ENCODE peak calls at places on chromosome 10, in ten cellular contexts. M is ovary; E is lower lobe of right lung; S is SJSA1; Q is left ventricle myocardium inferior; Y is IMR-90; A is body of pancreas; D is thoracic aorta; U is heart right ventricle; L is CD8-positive, alpha-beta memory T cell. P is an unnamed sample. For H3K4me1, the result is how much of the 10 kb centered on the place peaks cover.

GRCh38 chr10:70477661-70478162 is 855 bp upstream of the PALD1 start:
- DNase-seq in Q (no peak), Y (peak), D (no peak), S (no peak), E (no peak), A (peak), U (peak), M (peak), L (peak), P (no peak)

GRCh38 chr10:70828923-70829322 is 13.2 kb downstream of the SGPL1 start:
- DNase-seq in U (no peak), E (no peak), Q (no peak), Y (no peak), L (no peak), A (no peak), D (no peak), S (no peak), M (no peak), P (no peak)

GRCh38 chr10:24929056-24929544 is 23.3 kb downstream of the PRTFDC1 start:
- DNase-seq in D (no peak), S (no peak), E (no peak), Y (no peak), U (no peak), L (no peak), Q (no peak), A (no peak), M (no peak), P (no peak)

GRCh38 chr10:70354566-70355233 is 27.7 kb downstream of the LRRC20 start:
- DNase-seq in S (no peak), Q (no peak), E (no peak), L (no peak), A (no peak), Y (no peak), D (no peak), U (no peak), M (no peak), P (no peak)

GRCh38 chr10:124339951-124340760 is 78.6 kb downstream of the OAT start:
- DNase-seq in A (no peak), E (no peak), D (no peak), Y (peak), S (peak), U (no peak), M (peak), L (no peak), Q (no peak), P (peak)

GRCh38 chr10:122010405-122011050 is 21.6 kb downstream of the TACC2 start:
- DNase-seq in U (no peak), A (no peak), M (no peak), Y (no peak), D (no peak), E (no peak), Q (no peak), L (no peak), S (no peak), P (no peak)

GRCh38 chr10:80186364-80187012 is 18.8 kb downstream of the ANXA11 start:
- DNase-seq in E (peak), D (no peak), U (peak), M (no peak), L (peak), S (no peak), Q (peak), Y (no peak), A (peak), P (no peak)

GRCh38 chr10:103666109-103666508 is 172.6 kb downstream of the NEURL1 start:
- DNase-seq in M (no peak), U (no peak), L (no peak), Y (peak), A (peak), D (no peak), S (peak), Q (no peak), E (no peak), P (no peak)

GRCh38 chr10:133278577-133279265 is 2.1 kb upstream of the ADAM8 start:
- DNase-seq in Q (peak), U (no peak), D (no peak), M (no peak), S (no peak), L (no peak), A (peak), Y (peak), E (peak), P (peak)

GRCh38 chr10:98028168-98028770 is 2.2 kb downstream of the CRTAC1 start:
- DNase-seq in Q (peak), U (peak), S (no peak), D (no peak), Y (peak), L (peak), A (peak), E (peak), M (no peak), P (no peak)

GRCh38 chr10:13053794-13054462 is 46.0 kb upstream of the OPTN start:
- DNase-seq in A (peak), S (no peak), U (no peak), E (no peak), Q (no peak), D (no peak), L (no peak), M (no peak), Y (no peak), P (no peak)

GRCh38 chr10:43316988-43317387 is 50.1 kb upstream of the RASGEF1A start:
- DNase-seq in M (no peak), S (no peak), Y (no peak), D (no peak), Q (no peak), L (no peak), E (no peak), A (peak), U (no peak), P (no peak)

GRCh38 chr10:24691113-24691512 is 32.6 kb downstream of the ARHGAP21 start:
- DNase-seq in Q (no peak), E (no peak), A (no peak), M (no peak), S (no peak), Y (peak), U (no peak), L (no peak), D (no peak), P (no peak)

GRCh38 chr10:11930342-11930978 is 107.3 kb downstream of the PROSER2 start:
- DNase-seq in U (no peak), Y (no peak), L (no peak), A (no peak), Q (no peak), S (no peak), M (no peak), E (peak), D (no peak), P (no peak)

GRCh38 chr10:44245601-44245938 is 139.3 kb downstream of the CXCL12 start:
- DNase-seq in U (no peak), S (no peak), L (no peak), Y (peak), Q (no peak), A (no peak), M (no peak), D (no peak), E (no peak), P (no peak)

GRCh38 chr10:6423004-6423403 is 157.1 kb downstream of the PRKCQ start:
- DNase-seq in E (no peak), Y (peak), L (no peak), D (no peak), U (no peak), M (no peak), Q (no peak), S (no peak), A (no peak), P (no peak)

GRCh38 chr10:114499630-114500190 is 95.4 kb upstream of the AFAP1L2 start:
- DNase-seq in E (no peak), Y (no peak), S (no peak), L (peak), Q (no peak), U (no peak), D (no peak), A (no peak), M (no peak), P (peak)

GRCh38 chr10:133325761-133326463 is 10.8 kb downstream of the CALY start:
- DNase-seq in E (peak), A (no peak), L (no peak), M (no peak), D (no peak), Q (no peak), Y (no peak), S (no peak), U (no peak), P (peak)

GRCh38 chr10:107516349-107516748 is 351.8 kb upstream of the SORCS1 start:
- DNase-seq in M (no peak), Y (no peak), U (no peak), A (no peak), E (no peak), D (no peak), S (no peak), L (no peak), Q (no peak), P (no peak)

DNA sequence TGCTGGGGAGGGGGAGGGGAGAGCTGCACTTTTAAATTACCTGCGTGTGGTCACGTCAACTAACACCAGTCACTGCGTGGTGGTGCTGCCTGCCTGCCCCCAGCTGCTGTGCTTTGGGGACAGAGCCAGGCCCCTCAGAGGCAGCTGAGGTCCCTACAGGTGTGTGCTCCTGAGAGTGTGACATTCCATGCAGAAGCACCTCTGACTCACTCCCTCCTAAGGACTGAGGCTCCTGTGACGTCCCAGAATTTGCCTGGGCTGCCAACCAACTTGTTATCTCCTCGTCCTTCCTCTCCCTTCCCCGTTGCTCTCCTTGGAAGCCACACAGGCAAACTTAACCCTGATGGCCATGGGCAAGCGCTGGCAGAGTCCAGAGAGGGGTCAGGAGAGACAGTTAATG is 563.0 kb downstream of the PARD3 start:
- DNase-seq in A (no peak), L (no peak), E (no peak), Y (no peak), M (no peak), U (no peak), D (no peak), S (no peak), Q (no peak), P (no peak)
- H3K4me1 ChIP-seq in A (under half), L (under half), E (under half), Y (under half), M (under half), U (under half), D (under half), S (under half), Q (under half), P (under half)

DNA sequence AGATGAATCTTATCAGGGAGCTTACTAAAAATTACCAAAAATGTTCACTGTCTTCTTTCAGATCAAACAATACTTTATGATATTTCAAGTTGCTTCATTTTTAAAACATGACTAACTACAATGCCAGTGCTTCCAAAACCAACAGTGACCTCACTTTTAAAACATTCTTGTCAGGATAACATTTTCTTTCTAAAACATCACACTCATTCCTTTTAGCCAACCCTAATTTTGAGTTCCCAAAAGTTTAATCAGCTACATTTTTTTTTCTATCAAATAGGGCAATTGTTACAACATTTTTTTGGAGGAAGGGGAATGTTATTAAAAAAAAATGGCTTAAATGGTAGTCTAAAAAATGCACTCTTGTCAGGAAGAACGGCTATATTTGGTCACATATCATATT is 37.3 kb downstream of the RTKN2 start:
- DNase-seq in L (no peak), A (no peak), U (no peak), S (peak), D (no peak), M (no peak), Q (no peak), E (no peak), Y (peak), P (no peak)
- H3K27ac ChIP-seq in L (no peak), A (peak), U (peak), S (peak), D (peak), M (no peak), Q (no peak), E (no peak), Y (peak), P (peak)

DNA sequence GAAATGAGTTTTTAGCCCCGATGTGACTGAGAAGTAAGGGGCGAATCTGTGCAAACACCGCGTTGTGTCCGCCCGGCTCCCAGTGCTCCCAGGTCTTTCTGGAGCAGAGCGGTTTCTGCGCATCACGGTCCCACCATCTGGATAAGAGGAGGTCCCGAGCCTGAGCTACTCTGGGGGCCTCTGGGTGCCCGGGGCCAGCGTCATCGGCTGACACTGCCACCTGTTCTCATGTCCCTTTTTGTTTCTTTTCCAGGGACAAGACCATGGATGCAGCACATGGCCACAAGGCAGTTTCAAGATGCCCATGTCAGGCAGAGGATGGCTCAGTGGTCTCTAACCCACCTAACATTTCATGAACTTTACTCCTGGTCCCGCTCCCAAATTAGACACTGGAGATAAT is 24.9 kb downstream of the KLF6 start:
- DNase-seq in S (no peak), Y (no peak), M (no peak), A (no peak), U (no peak), D (no peak), L (no peak), E (no peak), Q (no peak), P (no peak)
- H3K4me1 ChIP-seq in S (half or more), Y (under half), M (under half), A (under half), U (under half), D (under half), L (half or more), E (under half), Q (under half), P (half or more)

GRCh38 chr10:20673175-20673574 is 223.9 kb downstream of the NEBL start:
- DNase-seq in D (no peak), S (no peak), Y (no peak), L (no peak), A (no peak), U (no peak), E (no peak), Q (no peak), M (no peak), P (no peak)

GRCh38 chr10:20674870-20675385 is 222.2 kb downstream of the NEBL start:
- DNase-seq in D (no peak), E (no peak), Y (no peak), Q (no peak), L (no peak), S (no peak), M (no peak), A (no peak), U (no peak), P (no peak)

GRCh38 chr10:20670569-20670968 is 226.5 kb downstream of the NEBL start:
- DNase-seq in D (no peak), E (no peak), Q (no peak), A (no peak), M (no peak), U (no peak), Y (no peak), L (no peak), S (no peak), P (no peak)

GRCh38 chr10:20672724-20673123 is 224.4 kb downstream of the NEBL start:
- DNase-seq in S (no peak), A (no peak), L (no peak), E (no peak), D (no peak), Y (no peak), M (no peak), U (no peak), Q (no peak), P (no peak)

GRCh38 chr10:20668985-20669384 is 228.1 kb downstream of the NEBL start:
- DNase-seq in M (no peak), D (no peak), U (no peak), L (no peak), A (no peak), E (no peak), Q (no peak), Y (no peak), S (no peak), P (no peak)
- H3K27ac ChIP-seq in M (no peak), D (no peak), U (no peak), L (no peak), A (no peak), E (no peak), Q (no peak), Y (no peak), S (no peak), P (no peak)

GRCh38 chr10:76399216-76399615 is 967.8 kb downstream of the LRMDA start:
- DNase-seq in A (no peak), D (no peak), L (no peak), E (no peak), Y (no peak), M (no peak), Q (no peak), U (no peak), S (no peak), P (no peak)

GRCh38 chr10:76397957-76398665 is 966.7 kb downstream of the LRMDA start:
- DNase-seq in Y (no peak), Q (no peak), A (no peak), L (no peak), M (peak), S (no peak), D (no peak), E (no peak), U (no peak), P (no peak)

GRCh38 chr10:76397210-76397881 is 965.9 kb downstream of the LRMDA start:
- DNase-seq in U (peak), Y (no peak), A (peak), Q (peak), M (peak), D (peak), S (no peak), E (no peak), L (no peak), P (no peak)

GRCh38 chr10:76403876-76404275 is 972.5 kb downstream of the LRMDA start:
- DNase-seq in L (no peak), U (no peak), S (no peak), D (no peak), Y (peak), Q (no peak), M (peak), A (no peak), E (no peak), P (no peak)

DNA sequence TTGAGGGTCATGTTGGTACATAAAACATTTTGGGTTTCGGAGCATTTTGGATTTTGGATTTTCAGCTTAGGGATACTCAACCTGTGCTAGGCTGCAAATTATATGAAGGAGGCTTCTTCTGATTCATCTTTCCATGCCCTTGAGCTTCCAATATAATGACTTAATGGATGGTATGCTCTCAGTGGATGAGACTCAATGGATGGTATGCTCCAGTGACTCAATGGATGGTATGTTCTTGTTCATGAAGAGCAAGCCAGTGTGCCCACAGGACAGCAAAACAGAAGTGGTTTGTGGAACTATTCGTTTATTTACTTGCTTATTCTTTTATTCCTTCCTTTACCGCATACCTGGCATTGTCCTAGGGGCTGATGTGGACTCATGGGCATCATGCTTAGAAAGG is 969.6 kb downstream of the LRMDA start:
- DNase-seq in Q (no peak), Y (no peak), D (no peak), S (no peak), E (no peak), U (no peak), M (no peak), L (no peak), A (no peak), P (no peak)
- H3K4me1 ChIP-seq in Q (under half), Y (under half), D (under half), S (under half), E (under half), U (under half), M (under half), L (under half), A (under half), P (under half)

GRCh38 chr10:96665306-96665705 is 55.0 kb downstream of the PIK3AP1 start:
- DNase-seq in Q (no peak), S (peak), L (no peak), M (no peak), E (no peak), D (no peak), U (no peak), Y (peak), A (no peak), P (no peak)
- H3K27ac ChIP-seq in Q (no peak), S (no peak), L (no peak), M (no peak), E (no peak), D (no peak), U (no peak), Y (no peak), A (peak), P (no peak)

GRCh38 chr10:71975087-71975890 is 11.1 kb downstream of the CHST3 start:
- DNase-seq in Y (no peak), M (no peak), U (peak), L (no peak), D (peak), E (no peak), Q (peak), S (no peak), A (peak), P (no peak)
- H3K4me1 ChIP-seq in Y (under half), M (half or more), U (half or more), L (under half), D (half or more), E (half or more), Q (half or more), S (half or more), A (half or more), P (half or more)

GRCh38 chr10:112952282-112952991 is 2.4 kb downstream of the TCF7L2 start:
- DNase-seq in E (peak), M (peak), Y (peak), U (peak), S (no peak), L (no peak), A (peak), D (no peak), Q (peak), P (no peak)

GRCh38 chr10:112954974-112955735 is 5.1 kb downstream of the TCF7L2 start:
- DNase-seq in D (no peak), L (no peak), U (no peak), M (no peak), A (no peak), S (peak), E (no peak), Y (no peak), Q (no peak), P (no peak)

GRCh38 chr10:112953760-112954159 is 3.7 kb downstream of the TCF7L2 start:
- DNase-seq in E (no peak), D (no peak), M (no peak), S (peak), Y (peak), L (no peak), U (no peak), Q (no peak), A (no peak), P (no peak)

GRCh38 chr10:112951349-112952281 is 1.6 kb downstream of the TCF7L2 start:
- DNase-seq in Y (peak), Q (peak), S (peak), M (peak), D (no peak), A (peak), E (peak), L (peak), U (peak), P (no peak)

DNA sequence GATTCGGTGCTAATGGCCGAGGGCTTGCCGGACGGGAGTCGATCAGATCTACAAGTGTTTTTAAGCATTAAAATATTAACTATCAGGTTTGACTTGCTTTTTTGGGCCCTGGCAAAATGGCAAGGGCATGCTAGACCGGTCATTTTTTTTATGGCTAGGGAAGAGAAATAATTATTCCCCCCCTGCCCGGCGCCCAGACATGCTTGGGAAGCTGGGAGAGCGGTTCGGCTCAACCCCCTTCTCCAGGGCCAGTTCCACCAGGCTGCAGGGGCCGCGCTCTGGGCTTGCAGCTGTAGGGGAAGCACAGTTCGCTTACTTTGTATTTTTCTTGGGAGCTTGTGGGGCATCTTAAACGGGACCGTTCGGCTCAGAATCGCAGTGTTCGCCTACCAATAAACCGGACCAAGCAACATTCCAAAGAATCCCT is 3.0 kb downstream of the TCF7L2 start:
- DNase-seq in E (peak), U (peak), Y (peak), Q (peak), A (peak), L (no peak), D (no peak), M (peak), S (no peak), P (no peak)
- H3K27ac ChIP-seq in E (peak), U (peak), Y (peak), Q (peak), A (peak), L (no peak), D (peak), M (peak), S (peak), P (peak)

P was measured in RWPE2.